ENCODE peak calls at places on chromosomes 7 and 10, in ten cellular contexts. R is cardiac fibroblast, O is fibroblast of mammary gland, H is PC-3, Z is tibial nerve, L is tibial artery, M is DND-41, V is PC-9, D is A549, Y is keratinocyte. J is an unnamed sample.

GRCh38 chr7:74572301-74573090 is 85.0 kb upstream of the GTF2I start:
- DNase-seq in R (no peak), O (no peak), H (no peak), Z (no peak), L (no peak), M (no peak), V (no peak), D (no peak), Y (no peak), J (no peak)

GRCh38 chr7:64869121-64869725 is 33.9 kb upstream of the ZNF273 start:
- DNase-seq in R (no peak), O (no peak), H (no peak), Z (peak; percentile 1), L (no peak), M (peak; percentile 2), V (no peak), D (no peak), Y (no peak), J (no peak)

GRCh38 chr7:156692849-156693248 is 52.3 kb downstream of the RNF32 start:
- DNase-seq in R (no peak), O (no peak), H (no peak), Z (no peak), L (no peak), M (no peak), V (no peak), D (no peak), Y (no peak), J (no peak)

GRCh38 chr10:98224509-98224908 is 43.5 kb downstream of the LOXL4 start:
- DNase-seq in R (no peak), O (peak; percentile 34), H (peak; percentile 18), Z (no peak), L (no peak), M (no peak), V (no peak), D (no peak), Y (no peak), J (no peak)

GRCh38 chr10:283916-284356 is 148.7 kb downstream of the ZMYND11 start:
- DNase-seq in R (no peak), O (no peak), H (no peak), Z (no peak), L (no peak), M (no peak), V (no peak), D (no peak), Y (no peak), J (no peak)

GRCh38 chr7:86598311-86598710 is 45.4 kb upstream of the GRM3 start:
- DNase-seq in R (no peak), O (no peak), H (peak; percentile 38), Z (no peak), L (no peak), M (no peak), V (no peak), D (peak; percentile 51), Y (no peak), J (no peak)

GRCh38 chr10:129586897-129587443 is 119.9 kb downstream of the MGMT start:
- DNase-seq in R (peak; percentile 2), O (peak; percentile 5), H (peak; percentile 2), Z (no peak), L (no peak), M (no peak), V (no peak), D (peak; percentile 13), Y (no peak), J (peak; percentile 6)

GRCh38 chr10:78964952-78965633 is 103.7 kb upstream of the ZMIZ1 start:
- DNase-seq in R (peak; percentile 47), O (peak; percentile 33), H (peak; percentile 100), Z (no peak), L (no peak), M (no peak), V (peak; percentile 94), D (peak; percentile 86), Y (no peak), J (peak; percentile 53)

GRCh38 chr7:140972344-140972743 is 42.4 kb downstream of the MRPS33 start:
- DNase-seq in R (no peak), O (no peak), H (no peak), Z (no peak), L (no peak), M (no peak), V (no peak), D (no peak), Y (no peak), J (no peak)

GRCh38 chr10:103564799-103565365 is 71.4 kb downstream of the NEURL1 start:
- DNase-seq in R (no peak), O (peak; percentile 17), H (peak; percentile 23), Z (no peak), L (no peak), M (peak; percentile 26), V (no peak), D (peak; percentile 43), Y (no peak), J (peak; percentile 20)

GRCh38 chr7:70679666-70680065 is 452.3 kb upstream of the GALNT17 start:
- DNase-seq in R (no peak), O (peak; percentile 39), H (no peak), Z (no peak), L (no peak), M (no peak), V (no peak), D (no peak), Y (no peak), J (no peak)

GRCh38 chr10:127720142-127720541 is 16.8 kb upstream of the FOXI2 start:
- DNase-seq in R (no peak), O (no peak), H (no peak), Z (no peak), L (no peak), M (no peak), V (no peak), D (no peak), Y (no peak), J (no peak)

GRCh38 chr10:127715249-127715648 is 21.7 kb upstream of the FOXI2 start:
- DNase-seq in R (no peak), O (no peak), H (no peak), Z (no peak), L (no peak), M (no peak), V (no peak), D (no peak), Y (no peak), J (no peak)

GRCh38 chr10:127720903-127721302 is 16.1 kb upstream of the FOXI2 start:
- DNase-seq in R (no peak), O (no peak), H (no peak), Z (no peak), L (no peak), M (no peak), V (no peak), D (no peak), Y (no peak), J (no peak)

GRCh38 chr10:127715782-127716378 is 21.1 kb upstream of the FOXI2 start:
- DNase-seq in R (peak; percentile 16), O (peak; percentile 28), H (peak; percentile 34), Z (no peak), L (no peak), M (no peak), V (peak; percentile 41), D (peak; percentile 28), Y (no peak), J (peak; percentile 49)
- TF ChIP-seq CTCF in R (no peak), O (peak; percentile 19), H (peak; percentile 53), Z (peak; percentile 33), L (peak; percentile 17), M (peak; percentile 63), V (peak; percentile 59), D (peak; percentile 62), Y (no peak), J (peak; percentile 30)

GRCh38 chr7:2521341-2521745 is 1.8 kb downstream of the LFNG start:
- DNase-seq in R (no peak), O (no peak), H (no peak), Z (no peak), L (no peak), M (no peak), V (no peak), D (no peak), Y (no peak), J (no peak)
- H3K4me3 ChIP-seq in R (peak overlapping the region; percentile 54), O (peak overlapping the region; percentile 6), H (peak overlapping the region; percentile 68), Z (peak overlapping the region; percentile 55), L (peak overlapping the region; percentile 50), M (no peak overlapping the region), V (no peak overlapping the region), D (no peak overlapping the region), Y (peak overlapping the region; percentile 56), J (peak overlapping the region; percentile 68)

GRCh38 chr7:46908770-46909169 is 673.1 kb downstream of the TNS3 start:
- DNase-seq in R (peak; percentile 89), O (peak; percentile 87), H (peak; percentile 80), Z (no peak), L (no peak), M (no peak), V (peak; percentile 88), D (no peak), Y (no peak), J (peak; percentile 45)

GRCh38 chr7:46916581-46916980 is 665.3 kb downstream of the TNS3 start:
- DNase-seq in R (no peak), O (no peak), H (no peak), Z (no peak), L (no peak), M (no peak), V (no peak), D (no peak), Y (no peak), J (no peak)

GRCh38 chr7:46909601-46910051 is 672.3 kb downstream of the TNS3 start:
- DNase-seq in R (peak; percentile 61), O (peak; percentile 89), H (peak; percentile 75), Z (no peak), L (no peak), M (no peak), V (no peak), D (no peak), Y (peak; percentile 17), J (peak; percentile 82)

DNA sequence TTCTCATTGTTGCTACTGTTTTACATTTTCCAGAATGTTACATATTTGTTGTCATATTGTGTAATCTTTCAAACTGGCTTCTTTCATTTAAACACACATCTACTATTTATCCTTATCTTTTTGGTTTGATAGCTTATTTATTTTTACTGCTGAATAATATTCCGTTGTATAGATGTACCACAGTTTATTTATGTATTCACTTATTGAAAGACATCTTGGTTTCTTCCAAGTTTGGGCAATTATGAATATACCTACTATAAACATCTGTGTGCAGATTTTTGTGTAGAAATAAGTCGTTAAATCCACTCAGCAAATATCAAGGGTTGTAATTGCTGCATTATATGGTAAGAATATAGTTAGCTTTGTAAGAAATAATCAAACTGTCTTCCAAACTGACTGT is 669.2 kb downstream of the TNS3 start:
- DNase-seq in R (no peak), O (no peak), H (no peak), Z (no peak), L (no peak), M (no peak), V (no peak), D (no peak), Y (no peak), J (no peak)
- TF ChIP-seq CTCF in R (no peak), O (no peak), H (no peak), Z (no peak), L (no peak), M (no peak), V (no peak), D (no peak), Y (no peak), J (no peak)

GRCh38 chr10:21524131-21524525 is 1.4 kb downstream of the SKIDA1 start:
- DNase-seq in R (no peak), O (no peak), H (no peak), Z (no peak), L (no peak), M (no peak), V (no peak), D (no peak), Y (no peak), J (no peak)
- H3K4me3 ChIP-seq in R (no peak overlapping the region), O (peak overlapping the region; percentile 76), H (no peak overlapping the region), Z (peak overlapping the region; percentile 37), L (peak overlapping the region; percentile 83), M (no peak overlapping the region), V (peak overlapping the region; percentile 71), D (peak overlapping the region; percentile 60), Y (peak overlapping the region; percentile 58), J (no peak overlapping the region)